ENCODE peak calls at places on chromosomes 13 and 19, in four cellular contexts. I is neuronal stem cell, V is mesendoderm, H is IMR-90. L is an unnamed sample.

GRCh38 chr13:107864543-107865460 is 350.5 kb downstream of the LIG4 start:
- DNase-seq in I (peak), H (peak), V (peak), L (no peak)

GRCh38 chr13:49980266-49980665 is 16.6 kb upstream of the TRIM13 start:
- DNase-seq in H (no peak), I (no peak), V (no peak), L (no peak)

GRCh38 chr19:18160792-18161690 is 8.1 kb downstream of the PIK3R2 start:
- DNase-seq in V (peak), I (peak), H (peak), L (peak)

GRCh38 chr13:24727731-24728601 is 36.0 kb upstream of the RNF17 start:
- DNase-seq in V (peak), H (peak), I (peak), L (peak)

GRCh38 chr13:52848455-52849190 is at the start of gene PCDH8:
- DNase-seq in V (peak), H (no peak), I (peak), L (peak)

GRCh38 chr13:24043590-24044350 is 116.8 kb upstream of the SPATA13 start:
- DNase-seq in H (no peak), I (no peak), V (no peak), L (no peak)

GRCh38 chr19:19860756-19861390 is 4.8 kb upstream of the ZNF253 start:
- DNase-seq in I (peak), V (peak), H (no peak), L (peak)

GRCh38 chr13:19158526-19158925 is 23.1 kb downstream of the TUBA3C start:
- DNase-seq in H (no peak), I (no peak), V (no peak), L (no peak)

GRCh38 chr19:18601875-18602274 is 4.7 kb downstream of the CRLF1 start:
- DNase-seq in H (no peak), I (no peak), V (no peak), L (no peak)

GRCh38 chr13:39961036-39961435 is 305.6 kb downstream of the COG6 start:
- DNase-seq in I (no peak), V (no peak), H (no peak), L (no peak)

GRCh38 chr13:26010487-26011207 is 41.2 kb downstream of the SHISA2 start:
- DNase-seq in I (no peak), H (no peak), V (no peak), L (no peak)

GRCh38 chr13:26880741-26881140 is 120.2 kb upstream of the GPR12 start:
- DNase-seq in H (peak), I (no peak), V (no peak), L (no peak)

GRCh38 chr19:38417544-38418506 is 8.2 kb downstream of the RASGRP4 start:
- DNase-seq in I (peak), V (peak), H (no peak), L (peak)

GRCh38 chr13:77213644-77214043 is 113.2 kb downstream of the MYCBP2 start:
- DNase-seq in H (peak), V (no peak), I (no peak), L (no peak)

GRCh38 chr13:94305033-94305432 is 174.4 kb downstream of the DCT start:
- DNase-seq in I (no peak), V (no peak), H (no peak), L (no peak)

GRCh38 chr19:43561144-43561970 is 14.0 kb downstream of the XRCC1 start:
- DNase-seq in V (no peak), I (no peak), H (no peak), L (no peak)

GRCh38 chr13:37102896-37103295 is 2.6 kb downstream of the CSNK1A1L start:
- DNase-seq in V (no peak), H (no peak), I (no peak), L (no peak)

GRCh38 chr13:58202099-58202498 is 570.6 kb downstream of the PCDH17 start:
- DNase-seq in H (no peak), V (no peak), I (no peak), L (no peak)

GRCh38 chr13:80577951-80578670 is 237.2 kb upstream of the SPRY2 start:
- DNase-seq in I (no peak), V (peak), H (no peak), L (no peak)

GRCh38 chr19:39407394-39407643 is 672 bp downstream of the ZFP36 start:
- DNase-seq in H (no peak), V (no peak), I (no peak), L (no peak)

GRCh38 chr19:56120371-56121179 is 520 bp downstream of the ZNF787 start:
- DNase-seq in H (peak), I (no peak), V (peak), L (peak)

GRCh38 chr13:31050486-31051400 is 111.0 kb downstream of the HSPH1 start:
- DNase-seq in V (peak), I (no peak), H (peak), L (no peak)

GRCh38 chr13:36665630-36666029 is 8.2 kb upstream of the SERTM1 start:
- DNase-seq in V (no peak), I (no peak), H (no peak), L (no peak)

GRCh38 chr13:54091884-54092283 is 1063.3 kb downstream of the OLFM4 start:
- DNase-seq in I (no peak), H (no peak), V (no peak), L (no peak)

DNA sequence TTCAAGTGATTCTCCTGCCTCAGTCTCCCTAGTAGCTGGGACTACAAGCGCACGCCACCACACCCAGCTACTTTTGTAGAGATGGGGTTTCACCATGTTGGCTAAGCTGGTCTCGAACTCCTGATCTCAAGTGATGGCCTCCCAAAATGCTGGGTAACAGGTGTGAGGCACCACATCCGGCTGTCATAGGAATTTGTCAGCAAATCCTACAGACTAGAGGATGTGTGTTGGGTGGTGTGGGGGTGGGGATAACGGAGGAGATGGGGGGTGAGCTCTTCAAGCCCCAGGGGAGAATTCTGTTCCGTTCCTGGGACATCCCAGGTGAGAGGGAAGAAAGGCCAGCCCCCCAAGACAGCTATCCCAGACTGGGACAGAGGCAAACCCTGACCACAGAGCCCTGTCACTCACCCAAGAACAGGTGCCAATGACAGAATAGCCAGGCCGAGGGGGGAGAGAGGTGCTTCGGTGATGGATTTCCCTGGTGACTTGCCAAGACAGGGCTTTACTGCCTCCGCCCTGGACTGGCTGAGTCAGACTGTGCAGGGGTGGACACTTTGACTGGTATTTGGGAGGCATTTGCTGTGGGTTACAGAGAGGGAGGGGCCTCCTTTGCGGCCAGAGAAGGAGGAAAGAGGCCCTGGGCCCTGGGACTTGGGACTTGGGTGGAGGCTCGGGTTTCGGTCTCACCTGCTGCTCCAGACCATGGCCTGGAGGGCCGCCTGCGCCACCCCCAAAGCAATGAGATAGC is 4.7 kb upstream of the EPS8L1 start:
- DNase-seq in H (peak), I (no peak), V (no peak), L (no peak)
- H3K4ac ChIP-seq in H (no peak), I (no peak), V (no peak), L (no peak)

GRCh38 chr19:47111081-47111589 is 2.4 kb downstream of the ZC3H4 start:
- DNase-seq in H (no peak), V (no peak), I (no peak), L (no peak)
- H3K4ac ChIP-seq in H (peak), V (peak), I (peak), L (peak)

GRCh38 chr19:15374105-15374651 is 5.4 kb downstream of the AKAP8 start:
- DNase-seq in H (no peak), V (no peak), I (no peak), L (no peak)
- H3K4ac ChIP-seq in H (no peak), V (no peak), I (no peak), L (no peak)

GRCh38 chr13:105395041-105395440 is 1140.4 kb downstream of the EFNB2 start:
- DNase-seq in I (no peak), V (no peak), H (peak), L (no peak)

DNA sequence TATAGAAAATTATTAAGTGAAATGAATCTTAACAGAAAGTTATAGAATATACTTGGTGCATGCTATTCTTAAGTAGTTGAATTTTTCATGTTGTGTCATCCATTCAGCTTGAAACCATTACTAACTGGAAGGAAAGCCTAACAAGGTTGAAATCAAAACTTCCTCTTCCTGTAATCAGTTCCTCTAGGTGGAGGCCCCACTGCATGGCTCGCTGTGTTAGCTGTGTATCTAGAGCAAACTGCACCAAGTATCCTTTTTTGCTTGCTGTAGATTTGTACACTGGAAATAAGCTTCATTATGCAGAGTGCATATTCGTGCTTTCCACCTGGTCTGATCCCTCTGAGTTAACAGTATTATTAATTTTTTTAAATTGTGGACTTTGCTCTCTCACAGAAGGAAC is 1146.1 kb downstream of the EFNB2 start:
- DNase-seq in H (no peak), V (no peak), I (no peak), L (no peak)
- H3K4ac ChIP-seq in H (no peak), V (no peak), I (no peak), L (no peak)

GRCh38 chr19:2822846-2823245 is 3.2 kb downstream of the ZNF554 start:
- DNase-seq in I (no peak), H (no peak), V (no peak), L (no peak)

GRCh38 chr19:2815923-2816322 is 3.7 kb upstream of the ZNF554 start:
- DNase-seq in H (no peak), V (no peak), I (no peak), L (no peak)

GRCh38 chr19:2820112-2820702 is 539 bp downstream of the ZNF554 start:
- DNase-seq in H (no peak), V (peak), I (peak), L (peak)

GRCh38 chr19:2816641-2817040 is 3.0 kb upstream of the ZNF554 start:
- DNase-seq in I (no peak), H (no peak), V (no peak), L (peak)

DNA sequence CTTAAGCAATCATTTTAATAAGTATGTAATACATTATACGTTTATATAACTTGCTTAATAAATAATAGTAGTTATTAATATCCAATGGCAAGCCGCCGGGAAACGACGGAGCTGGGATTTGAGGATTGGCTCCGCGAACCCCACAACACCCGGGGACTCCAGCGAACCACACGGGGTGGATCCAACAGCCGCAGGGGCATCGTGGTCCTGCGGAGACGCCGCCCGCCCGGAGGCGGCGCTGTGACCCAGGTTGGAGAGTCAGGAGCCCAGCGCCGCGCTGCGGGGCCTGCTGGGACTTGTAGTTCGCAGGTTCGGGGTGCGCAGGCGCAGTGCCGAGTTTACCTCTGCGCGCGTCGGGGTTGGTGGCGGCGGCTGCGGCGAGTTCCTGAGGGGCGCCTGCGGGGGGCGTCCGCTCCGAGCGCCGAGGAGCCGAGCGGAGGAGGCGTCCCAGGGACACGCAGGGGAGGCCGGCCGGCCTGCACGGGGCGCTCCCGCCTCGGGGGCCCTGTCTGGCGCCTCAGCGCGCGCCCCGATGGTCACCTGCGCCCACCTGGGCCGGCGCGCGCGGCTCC is at the start of gene ZNF554:
- DNase-seq in H (peak), I (peak), V (peak), L (peak)
- H3K4ac ChIP-seq in H (peak), I (peak), V (peak), L (no peak)

GRCh38 chr19:13842294-13843103 is 34.4 kb upstream of the NANOS3 start:
- DNase-seq in I (no peak), V (peak), H (peak), L (peak)
- H3K4ac ChIP-seq in I (peak), V (peak), H (peak), L (peak)

L was measured in H9.